ENCODE peak calls at places on chromosome 1, in four cellular contexts. One of them, this sample, is unnamed.

GRCh38 chr1:53591924-53592323 is 132.7 kb downstream of the DMRTB1 start:
- DNase-seq in T-helper 1 cell: no peak
- DNase-seq in left ventricle myocardium superior: no peak
- DNase-seq in aorta: peak
- DNase-seq in this sample: no peak

GRCh38 chr1:228149341-228150020 is at the start of gene GJC2:
- DNase-seq in T-helper 1 cell: no peak
- DNase-seq in left ventricle myocardium superior: peak
- DNase-seq in aorta: peak
- DNase-seq in this sample: no peak

GRCh38 chr1:34266127-34266951 is 89.6 kb downstream of the C1orf94 start:
- DNase-seq in T-helper 1 cell: no peak
- DNase-seq in left ventricle myocardium superior: no peak
- DNase-seq in aorta: no peak
- DNase-seq in this sample: no peak

GRCh38 chr1:66283583-66284041 is 250.3 kb upstream of the SGIP1 start:
- DNase-seq in T-helper 1 cell: no peak
- DNase-seq in left ventricle myocardium superior: no peak
- DNase-seq in aorta: no peak
- DNase-seq in this sample: no peak

GRCh38 chr1:214441119-214441518 is 110.3 kb downstream of the PTPN14 start:
- DNase-seq in T-helper 1 cell: no peak
- DNase-seq in left ventricle myocardium superior: no peak
- DNase-seq in aorta: no peak
- DNase-seq in this sample: no peak

GRCh38 chr1:119372493-119373086 is 4.0 kb downstream of the HAO2 start:
- DNase-seq in T-helper 1 cell: no peak
- DNase-seq in left ventricle myocardium superior: no peak
- DNase-seq in aorta: no peak
- DNase-seq in this sample: no peak

GRCh38 chr1:10852998-10853520 is 56.6 kb upstream of the CASZ1 start:
- DNase-seq in T-helper 1 cell: no peak
- DNase-seq in left ventricle myocardium superior: no peak
- DNase-seq in aorta: no peak
- DNase-seq in this sample: no peak

GRCh38 chr1:179251675-179252074 is 22.2 kb upstream of the ABL2 start:
- DNase-seq in T-helper 1 cell: no peak
- DNase-seq in left ventricle myocardium superior: no peak
- DNase-seq in aorta: no peak
- DNase-seq in this sample: no peak

GRCh38 chr1:28086651-28087050 is 1.8 kb downstream of the EYA3 start:
- DNase-seq in T-helper 1 cell: no peak
- DNase-seq in left ventricle myocardium superior: no peak
- DNase-seq in aorta: no peak
- DNase-seq in this sample: no peak

GRCh38 chr1:183905497-183905896 is 100.6 kb downstream of the RGL1 start:
- DNase-seq in T-helper 1 cell: no peak
- DNase-seq in left ventricle myocardium superior: peak
- DNase-seq in aorta: no peak
- DNase-seq in this sample: no peak

GRCh38 chr1:219927956-219928790 is at the start of gene SLC30A10:
- DNase-seq in T-helper 1 cell: no peak
- DNase-seq in left ventricle myocardium superior: peak
- DNase-seq in aorta: peak
- DNase-seq in this sample: no peak

GRCh38 chr1:905811-906531 is 17.8 kb upstream of the SAMD11 start:
- DNase-seq in T-helper 1 cell: no peak
- DNase-seq in left ventricle myocardium superior: peak
- DNase-seq in aorta: peak
- DNase-seq in this sample: no peak

GRCh38 chr1:205669341-205670142 is 10.8 kb downstream of the SLC45A3 start:
- DNase-seq in T-helper 1 cell: no peak
- DNase-seq in left ventricle myocardium superior: no peak
- DNase-seq in aorta: no peak
- DNase-seq in this sample: no peak

This sample was measured in effector memory CD8-positive, alpha-beta T cell.